ENCODE peak calls at places on chromosomes 4 and X, in nine cellular contexts. G is heart right ventricle, E is sigmoid colon, T is heart left ventricle, A is esophagus squamous epithelium, O is thyroid gland, I is Caco-2, K is upper lobe of right lung, B is astrocyte of the spinal cord. P is an unnamed sample.
A peak's percentile ranks its signal among the peaks of the same experiment; 100 is the strongest.

GRCh38 chr4:165493359-165493758 is 114.6 kb downstream of the CPE start:
- DNase-seq in G (peak; percentile 51), E (peak; percentile 85), T (peak; percentile 64), A (no peak), O (peak; percentile 6), I (peak; percentile 81), K (peak; percentile 81), B (peak; percentile 67), P (no peak)

GRCh38 chrX:72305286-72306084 is at the start of gene CITED1:
- DNase-seq in G (no peak), E (no peak), T (no peak), A (no peak), O (no peak), I (no peak), K (no peak), B (no peak), P (no peak)

GRCh38 chrX:154417157-154417556 is 5.8 kb downstream of the TAFAZZIN start:
- DNase-seq in G (no peak), E (no peak), T (no peak), A (no peak), O (no peak), I (no peak), K (no peak), B (no peak), P (no peak)

GRCh38 chrX:7515681-7516413 is 327.1 kb upstream of the VCX start:
- DNase-seq in G (no peak), E (no peak), T (no peak), A (no peak), O (no peak), I (no peak), K (no peak), B (no peak), P (no peak)

GRCh38 chrX:148691456-148691855 is 191.0 kb downstream of the AFF2 start:
- DNase-seq in G (no peak), E (no peak), T (no peak), A (no peak), O (no peak), I (no peak), K (no peak), B (peak; percentile 3), P (no peak)

GRCh38 chr4:61997813-61998212 is 797.7 kb downstream of the ADGRL3 start:
- DNase-seq in G (no peak), E (no peak), T (no peak), A (no peak), O (no peak), I (no peak), K (no peak), B (no peak), P (no peak)

GRCh38 chr4:182126567-182126966 is 116.6 kb upstream of the TENM3 start:
- DNase-seq in G (no peak), E (no peak), T (no peak), A (no peak), O (no peak), I (no peak), K (no peak), B (peak; percentile 50), P (no peak)

GRCh38 chrX:86066998-86067397 is 19.6 kb upstream of the CHM start:
- DNase-seq in G (no peak), E (no peak), T (no peak), A (no peak), O (no peak), I (peak; percentile 12), K (no peak), B (no peak), P (no peak)

GRCh38 chr4:1300466-1301455 is 11.1 kb downstream of the MAEA start:
- DNase-seq in G (peak; percentile 40), E (peak; percentile 79), T (no peak), A (peak; percentile 27), O (peak; percentile 22), I (no peak), K (peak; percentile 85), B (peak; percentile 25), P (peak; percentile 74)

GRCh38 chr4:104494822-104495559 is at the start of gene CXXC4:
- DNase-seq in G (peak; percentile 75), E (peak; percentile 90), T (peak; percentile 68), A (no peak), O (peak; percentile 86), I (peak; percentile 67), K (peak; percentile 80), B (peak; percentile 63), P (peak; percentile 57)

GRCh38 chrX:24659106-24659505 is 12.0 kb upstream of the PCYT1B start:
- DNase-seq in G (no peak), E (no peak), T (no peak), A (no peak), O (no peak), I (no peak), K (no peak), B (no peak), P (no peak)

GRCh38 chr4:1510931-1511330 is 104.7 kb upstream of the NKX1-1 start:
- DNase-seq in G (no peak), E (no peak), T (no peak), A (no peak), O (no peak), I (no peak), K (peak; percentile 46), B (no peak), P (peak; percentile 82)

GRCh38 chr4:47876784-47877183 is 37.6 kb downstream of the NFXL1 start:
- DNase-seq in G (no peak), E (no peak), T (no peak), A (no peak), O (no peak), I (no peak), K (no peak), B (no peak), P (no peak)

GRCh38 chr4:24910504-24910903 is 2.3 kb downstream of the CCDC149 start:
- DNase-seq in G (no peak), E (no peak), T (no peak), A (no peak), O (no peak), I (no peak), K (no peak), B (peak; percentile 47), P (no peak)

GRCh38 chr4:26062221-26062620 is 148.2 kb downstream of the SMIM20 start:
- DNase-seq in G (no peak), E (no peak), T (no peak), A (no peak), O (no peak), I (no peak), K (no peak), B (no peak), P (no peak)

GRCh38 chr4:25043548-25043947 is 12.8 kb upstream of the LGI2 start:
- DNase-seq in G (no peak), E (no peak), T (no peak), A (no peak), O (peak; percentile 89), I (no peak), K (peak; percentile 75), B (no peak), P (no peak)

GRCh38 chrX:7088968-7089615 is 58.4 kb upstream of the STS start:
- DNase-seq in G (no peak), E (no peak), T (no peak), A (no peak), O (no peak), I (peak; percentile 67), K (no peak), B (no peak), P (no peak)

GRCh38 chr4:11741190-11741652 is 312.5 kb upstream of the HS3ST1 start:
- DNase-seq in G (no peak), E (no peak), T (no peak), A (no peak), O (no peak), I (no peak), K (no peak), B (no peak), P (no peak)

GRCh38 chr4:11743236-11743635 is 314.5 kb upstream of the HS3ST1 start:
- DNase-seq in G (no peak), E (no peak), T (no peak), A (no peak), O (no peak), I (no peak), K (no peak), B (no peak), P (no peak)

GRCh38 chr4:11743961-11744360 is 315.3 kb upstream of the HS3ST1 start:
- DNase-seq in G (no peak), E (no peak), T (no peak), A (no peak), O (no peak), I (no peak), K (no peak), B (no peak), P (no peak)

GRCh38 chr4:11739992-11740391 is 311.3 kb upstream of the HS3ST1 start:
- DNase-seq in G (no peak), E (no peak), T (no peak), A (no peak), O (no peak), I (no peak), K (no peak), B (peak; percentile 47), P (no peak)
- TF ChIP-seq CTCF in G (no peak), E (no peak), T (no peak), A (no peak), O (no peak), I (no peak), K (no peak), B (no peak), P (no peak)

GRCh38 chr4:140152015-140152703 is 1.8 kb downstream of the MAML3 start:
- DNase-seq in G (peak; percentile 71), E (peak; percentile 86), T (peak; percentile 76), A (no peak), O (peak; percentile 85), I (no peak), K (peak; percentile 92), B (no peak), P (no peak)
- TF ChIP-seq CTCF in G (peak; percentile 48), E (peak; percentile 31), T (peak; percentile 5), A (peak; percentile 12), O (peak; percentile 36), I (peak; percentile 41), K (peak; percentile 25), B (peak; percentile 21), P (no peak)

DNA sequence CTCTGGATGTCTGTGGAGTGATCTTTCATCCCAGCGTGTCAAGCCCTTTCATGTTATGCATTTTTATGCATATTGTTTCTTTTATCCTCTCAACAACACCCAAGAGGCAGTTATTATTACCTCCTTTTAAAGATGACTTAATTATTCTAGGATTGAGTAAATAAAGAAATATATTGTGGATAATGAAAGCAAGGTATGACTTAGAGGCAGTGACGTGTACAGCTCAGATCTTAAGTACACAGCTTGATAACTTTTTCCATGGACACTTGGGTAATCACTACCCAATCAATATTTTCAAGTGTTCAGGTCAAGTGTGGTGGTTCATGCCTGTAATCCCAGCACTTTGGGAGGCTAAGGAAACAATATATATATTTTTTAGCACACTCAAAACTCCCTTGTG is 42.7 kb upstream of the HOPX start:
- DNase-seq in G (no peak), E (no peak), T (no peak), A (no peak), O (no peak), I (no peak), K (no peak), B (no peak), P (no peak)
- TF ChIP-seq CTCF in G (no peak), E (no peak), T (no peak), A (no peak), O (no peak), I (no peak), K (no peak), B (no peak), P (no peak)

DNA sequence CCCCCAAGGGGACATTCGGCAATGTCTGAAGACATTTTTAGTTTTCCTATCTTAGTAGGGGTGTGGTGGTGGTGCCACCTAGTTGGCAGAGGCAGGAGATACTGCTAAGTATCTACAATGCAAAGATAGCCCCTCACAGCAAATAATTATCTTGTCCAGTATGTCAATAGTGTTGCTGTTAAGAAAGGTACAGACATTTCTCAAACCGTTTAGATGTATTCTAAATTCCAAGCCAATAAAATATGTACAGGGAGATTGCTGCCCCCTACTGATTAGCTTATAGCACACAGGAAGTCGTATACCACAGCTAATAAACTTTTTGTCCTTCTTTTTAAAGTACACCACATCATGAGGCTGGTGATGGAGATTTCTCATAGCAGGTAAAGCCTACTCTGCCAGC is 260.5 kb downstream of the TMA16 start:
- DNase-seq in G (no peak), E (no peak), T (no peak), A (no peak), O (no peak), I (no peak), K (no peak), B (peak; percentile 46), P (no peak)
- TF ChIP-seq CTCF in G (no peak), E (no peak), T (no peak), A (no peak), O (no peak), I (no peak), K (peak; percentile 33), B (peak; percentile 51), P (peak; percentile 72)

P was measured in chondrocyte.